ENCODE peak calls at places on chromosome 2, in ten cellular contexts. One of them, this sample, is unnamed. For H3K36me3 and H3K4me1, the result is how much of the 10 kb centered on the place peaks cover.

GRCh38 chr2:27306657-27307544 is 1.3 kb downstream of the UCN start:
- DNase-seq in HepG2: no peak
- DNase-seq in tibial artery: no peak
- DNase-seq in psoas muscle: no peak
- DNase-seq in mucosa of descending colon: no peak
- DNase-seq in fibroblast of lung: no peak
- DNase-seq in A673: peak
- DNase-seq in esophagus squamous epithelium: no peak
- DNase-seq in PC-3: no peak
- DNase-seq in heart left ventricle: no peak
- DNase-seq in this sample: no peak

GRCh38 chr2:72984172-72984671 is 66.9 kb downstream of the EMX1 start:
- DNase-seq in HepG2: no peak
- DNase-seq in tibial artery: no peak
- DNase-seq in psoas muscle: peak
- DNase-seq in mucosa of descending colon: no peak
- DNase-seq in fibroblast of lung: no peak
- DNase-seq in A673: no peak
- DNase-seq in esophagus squamous epithelium: no peak
- DNase-seq in PC-3: no peak
- DNase-seq in heart left ventricle: peak
- DNase-seq in this sample: peak

GRCh38 chr2:47038656-47039501 is 116.2 kb downstream of the STPG4 start:
- DNase-seq in HepG2: no peak
- DNase-seq in tibial artery: no peak
- DNase-seq in psoas muscle: no peak
- DNase-seq in mucosa of descending colon: no peak
- DNase-seq in fibroblast of lung: peak
- DNase-seq in A673: no peak
- DNase-seq in esophagus squamous epithelium: no peak
- DNase-seq in PC-3: no peak
- DNase-seq in heart left ventricle: no peak
- DNase-seq in this sample: no peak

GRCh38 chr2:232542715-232543467 is 3.4 kb downstream of the CHRNG start:
- DNase-seq in HepG2: no peak
- DNase-seq in tibial artery: no peak
- DNase-seq in psoas muscle: peak
- DNase-seq in mucosa of descending colon: no peak
- DNase-seq in fibroblast of lung: no peak
- DNase-seq in A673: no peak
- DNase-seq in esophagus squamous epithelium: no peak
- DNase-seq in PC-3: no peak
- DNase-seq in heart left ventricle: no peak
- DNase-seq in this sample: no peak

GRCh38 chr2:185628985-185629384 is 109.6 kb upstream of the FSIP2 start:
- DNase-seq in HepG2: peak
- DNase-seq in tibial artery: no peak
- DNase-seq in psoas muscle: no peak
- DNase-seq in mucosa of descending colon: peak
- DNase-seq in fibroblast of lung: no peak
- DNase-seq in A673: peak
- DNase-seq in esophagus squamous epithelium: no peak
- DNase-seq in PC-3: peak
- DNase-seq in heart left ventricle: no peak
- DNase-seq in this sample: no peak

GRCh38 chr2:106096446-106097369 is 97.4 kb downstream of the UXS1 start:
- DNase-seq in HepG2: no peak
- DNase-seq in tibial artery: no peak
- DNase-seq in psoas muscle: no peak
- DNase-seq in mucosa of descending colon: no peak
- DNase-seq in fibroblast of lung: no peak
- DNase-seq in A673: no peak
- DNase-seq in esophagus squamous epithelium: no peak
- DNase-seq in PC-3: no peak
- DNase-seq in heart left ventricle: no peak
- DNase-seq in this sample: no peak

GRCh38 chr2:229910832-229911412 is 10.9 kb downstream of the TRIP12 start:
- DNase-seq in HepG2: peak
- DNase-seq in tibial artery: no peak
- DNase-seq in psoas muscle: no peak
- DNase-seq in mucosa of descending colon: no peak
- DNase-seq in fibroblast of lung: no peak
- DNase-seq in A673: peak
- DNase-seq in esophagus squamous epithelium: no peak
- DNase-seq in PC-3: peak
- DNase-seq in heart left ventricle: no peak
- DNase-seq in this sample: no peak

GRCh38 chr2:188158337-188159100 is 133.2 kb upstream of the GULP1 start:
- DNase-seq in HepG2: no peak
- DNase-seq in tibial artery: no peak
- DNase-seq in psoas muscle: no peak
- DNase-seq in mucosa of descending colon: no peak
- DNase-seq in fibroblast of lung: peak
- DNase-seq in A673: no peak
- DNase-seq in esophagus squamous epithelium: no peak
- DNase-seq in PC-3: peak
- DNase-seq in heart left ventricle: no peak
- DNase-seq in this sample: no peak

DNA sequence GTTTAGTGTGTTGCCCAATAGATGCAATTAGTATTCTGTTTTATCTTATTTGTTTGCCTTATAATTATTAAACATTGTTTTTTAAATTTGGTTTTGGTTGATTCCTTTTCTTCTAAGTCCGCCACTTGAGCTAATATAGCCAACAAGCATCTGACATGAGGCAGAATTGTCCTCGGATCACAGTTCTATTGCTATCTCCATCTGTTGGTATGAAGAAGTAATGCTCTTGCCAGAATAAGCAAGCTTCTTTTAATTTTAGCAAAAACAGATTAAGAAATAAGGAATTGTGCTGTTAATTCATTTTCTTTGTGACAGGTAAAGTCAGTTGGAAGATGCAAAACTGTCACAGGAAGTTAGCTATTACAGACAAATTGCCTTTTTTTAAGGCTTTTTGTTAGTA is 54.3 kb downstream of the R3HDM1 start:
- DNase-seq in HepG2: no peak
- DNase-seq in tibial artery: no peak
- DNase-seq in psoas muscle: no peak
- DNase-seq in mucosa of descending colon: no peak
- DNase-seq in fibroblast of lung: no peak
- DNase-seq in A673: peak
- DNase-seq in esophagus squamous epithelium: no peak
- DNase-seq in PC-3: peak
- DNase-seq in heart left ventricle: no peak
- DNase-seq in this sample: no peak
- TF ChIP-seq CTCF in HepG2: no peak
- TF ChIP-seq CTCF in tibial artery: no peak
- TF ChIP-seq CTCF in psoas muscle: no peak
- TF ChIP-seq CTCF in mucosa of descending colon: no peak
- TF ChIP-seq CTCF in fibroblast of lung: peak
- TF ChIP-seq CTCF in A673: peak
- TF ChIP-seq CTCF in esophagus squamous epithelium: no peak
- TF ChIP-seq CTCF in PC-3: peak
- TF ChIP-seq CTCF in heart left ventricle: no peak
- TF ChIP-seq CTCF in this sample: no peak

GRCh38 chr2:86074811-86075210 is 30.9 kb downstream of the POLR1A start:
- DNase-seq in HepG2: no peak
- DNase-seq in tibial artery: no peak
- DNase-seq in psoas muscle: no peak
- DNase-seq in mucosa of descending colon: no peak
- DNase-seq in fibroblast of lung: no peak
- DNase-seq in A673: no peak
- DNase-seq in esophagus squamous epithelium: no peak
- DNase-seq in PC-3: no peak
- DNase-seq in heart left ventricle: no peak
- DNase-seq in this sample: peak

GRCh38 chr2:86072271-86072858 is 33.3 kb downstream of the POLR1A start:
- DNase-seq in HepG2: no peak
- DNase-seq in tibial artery: peak
- DNase-seq in psoas muscle: peak
- DNase-seq in mucosa of descending colon: no peak
- DNase-seq in fibroblast of lung: peak
- DNase-seq in A673: no peak
- DNase-seq in esophagus squamous epithelium: no peak
- DNase-seq in PC-3: no peak
- DNase-seq in heart left ventricle: peak
- DNase-seq in this sample: peak

GRCh38 chr2:86074256-86074655 is 31.4 kb downstream of the POLR1A start:
- DNase-seq in HepG2: no peak
- DNase-seq in tibial artery: no peak
- DNase-seq in psoas muscle: no peak
- DNase-seq in mucosa of descending colon: no peak
- DNase-seq in fibroblast of lung: no peak
- DNase-seq in A673: no peak
- DNase-seq in esophagus squamous epithelium: no peak
- DNase-seq in PC-3: no peak
- DNase-seq in heart left ventricle: no peak
- DNase-seq in this sample: no peak

GRCh38 chr2:86070868-86071267 is 34.8 kb downstream of the POLR1A start:
- DNase-seq in HepG2: no peak
- DNase-seq in tibial artery: no peak
- DNase-seq in psoas muscle: no peak
- DNase-seq in mucosa of descending colon: no peak
- DNase-seq in fibroblast of lung: no peak
- DNase-seq in A673: no peak
- DNase-seq in esophagus squamous epithelium: no peak
- DNase-seq in PC-3: no peak
- DNase-seq in heart left ventricle: no peak
- DNase-seq in this sample: no peak

DNA sequence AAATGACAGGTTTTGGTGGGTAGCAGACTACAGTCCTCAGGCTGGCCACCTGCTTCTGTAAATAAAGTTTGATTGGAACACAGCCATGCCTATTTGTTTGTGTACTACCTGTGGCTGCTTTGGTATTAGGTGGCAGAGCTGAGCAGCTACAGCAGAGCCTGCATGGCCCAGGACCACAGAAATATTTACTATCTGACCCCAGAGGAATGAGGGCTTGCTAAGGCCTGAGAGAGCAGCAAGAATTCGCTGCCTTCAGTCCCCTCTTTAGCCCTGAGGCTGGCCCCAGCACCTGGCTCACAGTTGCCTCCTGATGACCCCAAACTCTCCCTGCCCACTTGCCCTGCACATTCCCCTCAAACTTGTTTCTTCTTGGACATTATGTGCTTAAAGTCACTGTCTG is 32.5 kb downstream of the POLR1A start:
- DNase-seq in HepG2: no peak
- DNase-seq in tibial artery: no peak
- DNase-seq in psoas muscle: no peak
- DNase-seq in mucosa of descending colon: no peak
- DNase-seq in fibroblast of lung: no peak
- DNase-seq in A673: no peak
- DNase-seq in esophagus squamous epithelium: no peak
- DNase-seq in PC-3: no peak
- DNase-seq in heart left ventricle: no peak
- DNase-seq in this sample: no peak
- H3K36me3 ChIP-seq in HepG2: half or more
- H3K36me3 ChIP-seq in tibial artery: under half
- H3K36me3 ChIP-seq in psoas muscle: half or more
- H3K36me3 ChIP-seq in mucosa of descending colon: under half
- H3K36me3 ChIP-seq in fibroblast of lung: under half
- H3K36me3 ChIP-seq in A673: half or more
- H3K36me3 ChIP-seq in esophagus squamous epithelium: under half
- H3K36me3 ChIP-seq in PC-3: half or more
- H3K36me3 ChIP-seq in heart left ventricle: under half
- H3K36me3 ChIP-seq in this sample: half or more

GRCh38 chr2:174484573-174484972 is 2.3 kb downstream of the GPR155 start:
- DNase-seq in HepG2: no peak
- DNase-seq in tibial artery: no peak
- DNase-seq in psoas muscle: no peak
- DNase-seq in mucosa of descending colon: no peak
- DNase-seq in fibroblast of lung: no peak
- DNase-seq in A673: no peak
- DNase-seq in esophagus squamous epithelium: no peak
- DNase-seq in PC-3: no peak
- DNase-seq in heart left ventricle: no peak
- DNase-seq in this sample: no peak

GRCh38 chr2:174486614-174487535 is at the start of gene GPR155:
- DNase-seq in HepG2: peak
- DNase-seq in tibial artery: peak
- DNase-seq in psoas muscle: peak
- DNase-seq in mucosa of descending colon: peak
- DNase-seq in fibroblast of lung: peak
- DNase-seq in A673: peak
- DNase-seq in esophagus squamous epithelium: peak
- DNase-seq in PC-3: peak
- DNase-seq in heart left ventricle: peak
- DNase-seq in this sample: peak

GRCh38 chr2:174487536-174488162 is 820 bp upstream of the GPR155 start:
- DNase-seq in HepG2: no peak
- DNase-seq in tibial artery: no peak
- DNase-seq in psoas muscle: no peak
- DNase-seq in mucosa of descending colon: no peak
- DNase-seq in fibroblast of lung: no peak
- DNase-seq in A673: no peak
- DNase-seq in esophagus squamous epithelium: no peak
- DNase-seq in PC-3: no peak
- DNase-seq in heart left ventricle: no peak
- DNase-seq in this sample: no peak

GRCh38 chr2:174482854-174483253 is 4.0 kb downstream of the GPR155 start:
- DNase-seq in HepG2: no peak
- DNase-seq in tibial artery: no peak
- DNase-seq in psoas muscle: no peak
- DNase-seq in mucosa of descending colon: no peak
- DNase-seq in fibroblast of lung: no peak
- DNase-seq in A673: no peak
- DNase-seq in esophagus squamous epithelium: no peak
- DNase-seq in PC-3: no peak
- DNase-seq in heart left ventricle: no peak
- DNase-seq in this sample: no peak

DNA sequence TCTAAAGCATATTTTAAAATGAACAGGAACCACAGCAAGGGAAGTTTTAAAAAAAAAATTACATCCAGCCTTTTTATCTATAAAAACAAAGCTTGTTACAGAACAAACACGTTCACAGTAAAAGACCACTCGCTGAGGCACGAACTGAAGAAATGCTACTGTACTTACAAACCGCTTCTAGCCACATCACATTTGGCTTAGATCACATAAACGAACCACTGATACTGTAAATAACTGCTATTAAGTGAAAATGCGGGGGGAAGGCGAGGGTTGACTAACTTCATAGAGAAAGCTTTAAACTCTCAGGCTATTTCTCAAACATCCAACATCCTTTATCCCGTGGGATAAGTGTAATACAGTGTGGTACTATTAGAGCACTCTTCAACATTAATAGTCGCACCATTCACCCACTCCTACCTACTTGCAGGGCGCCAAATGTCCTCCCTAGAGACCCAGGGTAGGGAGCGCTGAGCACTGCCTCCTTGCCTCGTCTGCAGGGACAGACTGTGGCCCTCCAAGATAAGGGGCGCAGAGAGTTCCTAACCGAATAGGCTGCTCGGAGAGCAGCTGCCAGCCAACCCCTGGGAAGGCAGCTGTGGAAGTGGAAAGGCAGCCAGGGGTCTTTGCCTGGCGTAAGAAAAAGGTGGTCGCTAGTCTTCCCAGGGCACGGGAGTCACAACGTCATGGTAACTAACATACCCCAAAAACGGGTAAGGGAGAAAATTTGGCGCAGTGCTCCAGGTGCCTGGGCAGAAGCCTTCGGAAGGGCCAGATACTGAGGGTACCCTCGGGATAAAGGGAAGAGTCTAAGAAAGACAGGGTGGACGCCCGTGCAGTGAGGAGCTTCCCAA is 841 bp downstream of the GPR155 start:
- DNase-seq in HepG2: no peak
- DNase-seq in tibial artery: no peak
- DNase-seq in psoas muscle: no peak
- DNase-seq in mucosa of descending colon: peak
- DNase-seq in fibroblast of lung: peak
- DNase-seq in A673: peak
- DNase-seq in esophagus squamous epithelium: peak
- DNase-seq in PC-3: peak
- DNase-seq in heart left ventricle: peak
- DNase-seq in this sample: no peak
- H3K4me1 ChIP-seq in HepG2: under half
- H3K4me1 ChIP-seq in tibial artery: under half
- H3K4me1 ChIP-seq in psoas muscle: under half
- H3K4me1 ChIP-seq in mucosa of descending colon: under half
- H3K4me1 ChIP-seq in fibroblast of lung: under half
- H3K4me1 ChIP-seq in A673: under half
- H3K4me1 ChIP-seq in esophagus squamous epithelium: under half
- H3K4me1 ChIP-seq in PC-3: under half
- H3K4me1 ChIP-seq in heart left ventricle: under half
- H3K4me1 ChIP-seq in this sample: under half

GRCh38 chr2:241752253-241752652 is 17.8 kb downstream of the D2HGDH start:
- DNase-seq in HepG2: no peak
- DNase-seq in tibial artery: no peak
- DNase-seq in psoas muscle: peak
- DNase-seq in mucosa of descending colon: no peak
- DNase-seq in fibroblast of lung: no peak
- DNase-seq in A673: no peak
- DNase-seq in esophagus squamous epithelium: no peak
- DNase-seq in PC-3: no peak
- DNase-seq in heart left ventricle: peak
- DNase-seq in this sample: no peak

GRCh38 chr2:241752689-241753276 is 18.4 kb downstream of the D2HGDH start:
- DNase-seq in HepG2: no peak
- DNase-seq in tibial artery: no peak
- DNase-seq in psoas muscle: peak
- DNase-seq in mucosa of descending colon: no peak
- DNase-seq in fibroblast of lung: no peak
- DNase-seq in A673: no peak
- DNase-seq in esophagus squamous epithelium: no peak
- DNase-seq in PC-3: no peak
- DNase-seq in heart left ventricle: peak
- DNase-seq in this sample: no peak

GRCh38 chr2:241750076-241750840 is 15.8 kb downstream of the D2HGDH start:
- DNase-seq in HepG2: no peak
- DNase-seq in tibial artery: no peak
- DNase-seq in psoas muscle: no peak
- DNase-seq in mucosa of descending colon: no peak
- DNase-seq in fibroblast of lung: no peak
- DNase-seq in A673: no peak
- DNase-seq in esophagus squamous epithelium: no peak
- DNase-seq in PC-3: no peak
- DNase-seq in heart left ventricle: peak
- DNase-seq in this sample: no peak

GRCh38 chr2:241751776-241752175 is 17.3 kb downstream of the D2HGDH start:
- DNase-seq in HepG2: no peak
- DNase-seq in tibial artery: no peak
- DNase-seq in psoas muscle: peak
- DNase-seq in mucosa of descending colon: no peak
- DNase-seq in fibroblast of lung: no peak
- DNase-seq in A673: no peak
- DNase-seq in esophagus squamous epithelium: no peak
- DNase-seq in PC-3: no peak
- DNase-seq in heart left ventricle: peak
- DNase-seq in this sample: no peak

DNA sequence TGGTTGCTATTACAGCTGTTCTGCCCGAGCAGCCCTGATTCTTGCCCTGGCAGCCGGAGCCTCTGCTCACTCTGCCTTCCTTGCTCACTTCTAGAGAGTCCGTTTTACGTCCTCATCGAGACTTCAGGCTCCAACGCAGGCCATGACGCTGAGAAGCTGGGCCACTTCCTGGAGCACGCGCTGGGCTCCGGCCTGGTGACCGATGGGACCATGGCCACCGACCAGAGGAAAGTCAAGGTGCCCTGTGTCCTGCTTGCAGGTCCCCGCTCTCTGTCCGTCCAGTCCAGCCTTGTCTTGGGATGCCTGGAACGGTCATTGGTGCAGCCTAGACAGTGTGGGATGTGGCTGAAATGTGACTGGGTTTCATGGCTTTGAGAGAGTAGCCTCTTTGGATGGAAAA is 16.7 kb downstream of the D2HGDH start:
- DNase-seq in HepG2: no peak
- DNase-seq in tibial artery: no peak
- DNase-seq in psoas muscle: no peak
- DNase-seq in mucosa of descending colon: no peak
- DNase-seq in fibroblast of lung: no peak
- DNase-seq in A673: no peak
- DNase-seq in esophagus squamous epithelium: no peak
- DNase-seq in PC-3: no peak
- DNase-seq in heart left ventricle: peak
- DNase-seq in this sample: no peak
- TF ChIP-seq CTCF in HepG2: no peak
- TF ChIP-seq CTCF in tibial artery: no peak
- TF ChIP-seq CTCF in psoas muscle: no peak
- TF ChIP-seq CTCF in mucosa of descending colon: no peak
- TF ChIP-seq CTCF in fibroblast of lung: no peak
- TF ChIP-seq CTCF in A673: no peak
- TF ChIP-seq CTCF in esophagus squamous epithelium: no peak
- TF ChIP-seq CTCF in PC-3: no peak
- TF ChIP-seq CTCF in heart left ventricle: no peak
- TF ChIP-seq CTCF in this sample: no peak

This sample was measured in right atrium auricular region.